ENCODE peak calls at places on chromosomes 11 and 22, in four cellular contexts. I is ovary, J is heart right ventricle, Q is psoas muscle. S is an unnamed sample.

GRCh38 chr11:74949748-74950127 is 672 bp downstream of the SPCS2 start:
- DNase-seq in I (no peak), J (no peak), Q (no peak), S (peak; percentile 7)

GRCh38 chr11:59078435-59078834 is 7.7 kb upstream of the GLYATL1B start:
- DNase-seq in I (no peak), J (no peak), Q (no peak), S (no peak)

GRCh38 chr11:16611395-16612233 is 126.8 kb upstream of the C11orf58 start:
- DNase-seq in I (no peak), J (no peak), Q (no peak), S (peak; percentile 56)

GRCh38 chr11:11252403-11252802 is 100.6 kb downstream of the CSNK2A3 start:
- DNase-seq in I (no peak), J (no peak), Q (no peak), S (no peak)

GRCh38 chr11:70580036-70580805 is 181.9 kb downstream of the CTTN start:
- DNase-seq in I (no peak), J (no peak), Q (no peak), S (no peak)

GRCh38 chr11:35335226-35335625 is 84.1 kb downstream of the SLC1A2 start:
- DNase-seq in I (no peak), J (no peak), Q (no peak), S (no peak)

GRCh38 chr11:8813658-8814057 is 97.3 kb upstream of the AKIP1 start:
- DNase-seq in I (peak; percentile 80), J (peak; percentile 81), Q (peak; percentile 83), S (peak; percentile 75)

GRCh38 chr11:75163917-75164316 is 13.0 kb downstream of the SLCO2B1 start:
- DNase-seq in I (no peak), J (no peak), Q (no peak), S (peak; percentile 42)

GRCh38 chr11:69518081-69518950 is 36.9 kb downstream of the LINC01488 start:
- DNase-seq in I (no peak), J (no peak), Q (no peak), S (no peak)

GRCh38 chr22:37892566-37893338 is 13.3 kb upstream of the MICALL1 start:
- DNase-seq in I (peak; percentile 60), J (peak; percentile 66), Q (no peak), S (no peak)

GRCh38 chr11:133904818-133905515 is 51.8 kb downstream of the IGSF9B start:
- DNase-seq in I (no peak), J (no peak), Q (no peak), S (no peak)

GRCh38 chr11:82734120-82734479 is 436 bp upstream of the FAM181B start:
- DNase-seq in I (no peak), J (no peak), Q (no peak), S (no peak)

GRCh38 chr11:8291421-8292350 is 28.0 kb upstream of the LMO1 start:
- DNase-seq in I (no peak), J (no peak), Q (no peak), S (no peak)

GRCh38 chr11:47536925-47537324 is 16.0 kb downstream of the CELF1 start:
- DNase-seq in I (no peak), J (no peak), Q (no peak), S (no peak)
- H3K4me1 ChIP-seq in I (peaks cover 23% of the 10 kb centered on the region), J (peaks cover 67% of the 10 kb centered on the region), Q (peaks cover 85% of the 10 kb centered on the region), S (no peaks in the 10 kb centered on the region)

DNA sequence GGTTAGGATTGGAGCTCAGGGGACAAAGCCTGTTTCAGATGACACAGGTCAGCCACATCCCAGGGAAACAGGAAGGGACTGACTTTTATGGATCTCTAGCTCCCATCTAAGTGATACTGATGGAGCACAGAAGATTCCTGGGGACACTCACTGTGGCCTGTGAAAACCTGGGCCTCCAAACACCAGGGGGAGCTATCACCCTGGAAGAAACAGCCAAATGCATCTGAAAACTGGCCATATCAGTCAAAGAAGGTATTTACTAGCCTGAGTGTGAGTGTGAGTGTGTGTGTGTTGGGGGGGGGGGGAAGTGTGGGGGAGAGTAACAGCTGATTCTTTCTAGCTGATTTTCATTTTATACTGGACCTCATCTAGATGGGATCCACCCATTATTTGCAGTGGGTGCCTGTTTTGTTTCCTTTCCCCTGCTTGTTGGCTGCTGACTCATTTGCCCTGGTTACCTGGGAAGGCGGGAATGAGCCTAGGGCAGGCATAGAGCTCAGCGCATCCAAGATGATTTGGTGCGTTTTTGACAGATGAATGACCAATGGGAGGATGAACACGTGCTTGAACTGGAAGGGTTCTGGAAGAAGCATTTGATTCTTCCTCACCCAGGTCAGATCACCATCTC is 284.0 kb downstream of the KIRREL3 start:
- DNase-seq in I (no peak), J (peak; percentile 17), Q (no peak), S (peak; percentile 45)
- H3K27me3 ChIP-seq in I (no peaks in the 10 kb centered on the region), J (peaks cover 16% of the 10 kb centered on the region), Q (no peaks in the 10 kb centered on the region), S (no peaks in the 10 kb centered on the region)

DNA sequence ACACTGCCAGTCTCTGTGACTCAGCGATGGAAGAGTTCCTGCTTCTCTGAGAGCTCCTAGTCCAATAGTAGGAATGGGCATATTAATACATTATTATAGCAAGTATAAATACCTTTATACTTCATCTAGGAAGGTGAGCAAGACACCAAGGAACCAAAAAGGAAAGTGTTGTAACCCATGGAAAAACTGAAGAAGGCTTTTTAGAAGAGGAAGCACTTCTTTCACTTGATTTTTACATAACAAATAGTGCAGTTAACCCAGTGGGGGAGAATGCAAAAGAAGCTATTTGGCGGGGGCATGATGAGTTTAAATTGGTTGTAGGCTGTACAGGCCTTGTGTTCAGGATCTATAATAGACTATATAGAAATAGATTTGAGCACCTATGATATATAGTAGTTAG is 31.2 kb upstream of the C11orf87 start:
- DNase-seq in I (no peak), J (no peak), Q (no peak), S (no peak)
- H3K4me3 ChIP-seq in I (no peak overlapping the region), J (no peak overlapping the region), Q (no peak overlapping the region), S (no peak overlapping the region)

GRCh38 chr11:65864758-65865471 is 4.7 kb downstream of the MUS81 start:
- DNase-seq in I (peak; percentile 26), J (no peak), Q (no peak), S (no peak)

GRCh38 chr11:65863889-65864757 is 3.9 kb downstream of the MUS81 start:
- DNase-seq in I (peak; percentile 21), J (peak; percentile 3), Q (no peak), S (no peak)

GRCh38 chr11:65861533-65862183 is 1.4 kb downstream of the MUS81 start:
- DNase-seq in I (no peak), J (peak; percentile 4), Q (no peak), S (no peak)

GRCh38 chr11:65862191-65862735 is 2.0 kb downstream of the MUS81 start:
- DNase-seq in I (no peak), J (peak; percentile 5), Q (no peak), S (no peak)

GRCh38 chr11:65862941-65863888 is 3.0 kb downstream of the MUS81 start:
- DNase-seq in I (no peak), J (peak; percentile 5), Q (no peak), S (no peak)
- H3K4me1 ChIP-seq in I (no peaks in the 10 kb centered on the region), J (peaks cover 22% of the 10 kb centered on the region), Q (peaks cover 13% of the 10 kb centered on the region), S (peaks cover 3% of the 10 kb centered on the region)

S was measured in small intestine.